ENCODE peak calls at places on chromosomes 7 and 10, in six cellular contexts. N is Caco-2, K is GM10248, T is fibroblast of pulmonary artery, Y is endothelial cell, O is lower lobe of right lung. D is an unnamed sample.

GRCh38 chr10:20146004-20146403 is 329.8 kb downstream of the PLXDC2 start:
- DNase-seq in N (no peak), K (no peak), T (no peak), Y (no peak), O (no peak), D (no peak)

GRCh38 chr7:47283497-47284131 is 298.3 kb downstream of the TNS3 start:
- DNase-seq in N (peak), K (no peak), T (no peak), Y (no peak), O (no peak), D (no peak)

GRCh38 chr10:78199019-78199418 is 165.4 kb downstream of the RPS24 start:
- DNase-seq in N (no peak), K (no peak), T (no peak), Y (no peak), O (no peak), D (no peak)

GRCh38 chr10:33214174-33214573 is 120.3 kb downstream of the NRP1 start:
- DNase-seq in N (no peak), K (no peak), T (no peak), Y (no peak), O (no peak), D (no peak)

GRCh38 chr7:27188666-27189559 is 3.9 kb upstream of the HOXA11 start:
- DNase-seq in N (no peak), K (no peak), T (peak), Y (no peak), O (no peak), D (no peak)

GRCh38 chr7:12524794-12525386 is 45.6 kb upstream of the SCIN start:
- DNase-seq in N (peak), K (peak), T (peak), Y (no peak), O (no peak), D (peak)

GRCh38 chr10:121108051-121108450 is 256.9 kb downstream of the WDR11 start:
- DNase-seq in N (no peak), K (no peak), T (no peak), Y (no peak), O (no peak), D (no peak)

GRCh38 chr10:95211606-95212279 is 17.7 kb downstream of the ACSM6 start:
- DNase-seq in N (no peak), K (no peak), T (no peak), Y (no peak), O (no peak), D (peak)

GRCh38 chr7:44396498-44396897 is 71.1 kb upstream of the CAMK2B start:
- DNase-seq in N (no peak), K (no peak), T (no peak), Y (no peak), O (no peak), D (no peak)

GRCh38 chr7:114048386-114049235 is 129.8 kb upstream of the PPP1R3A start:
- DNase-seq in N (no peak), K (no peak), T (peak), Y (no peak), O (no peak), D (peak)

GRCh38 chr10:127896590-127896989 is 3.8 kb upstream of the CLRN3 start:
- DNase-seq in N (no peak), K (no peak), T (no peak), Y (no peak), O (no peak), D (no peak)

GRCh38 chr7:134954197-134955082 is 31.9 kb upstream of the AGBL3 start:
- DNase-seq in N (no peak), K (peak), T (peak), Y (no peak), O (no peak), D (peak)

GRCh38 chr10:99682752-99683151 is 23.4 kb downstream of the ENTPD7 start:
- DNase-seq in N (peak), K (no peak), T (peak), Y (no peak), O (no peak), D (no peak)

GRCh38 chr7:67723591-67723990 is 727.0 kb downstream of the TYW1 start:
- DNase-seq in N (no peak), K (no peak), T (no peak), Y (no peak), O (no peak), D (no peak)

GRCh38 chr7:116441534-116441933 is 58.0 kb upstream of the CAV2 start:
- DNase-seq in N (no peak), K (no peak), T (peak), Y (no peak), O (no peak), D (peak)

GRCh38 chr10:68135922-68136718 is 26.8 kb downstream of the MYPN start:
- DNase-seq in N (no peak), K (no peak), T (peak), Y (no peak), O (no peak), D (peak)

GRCh38 chr10:98778277-98778759 is 331.6 kb upstream of the HPS1 start:
- DNase-seq in N (no peak), K (no peak), T (no peak), Y (no peak), O (no peak), D (no peak)

GRCh38 chr10:99236627-99237309 is 1.1 kb upstream of the HPSE2 start:
- DNase-seq in N (no peak), K (no peak), T (no peak), Y (peak), O (no peak), D (no peak)

GRCh38 chr10:8581521-8582225 is 527.2 kb downstream of the GATA3 start:
- DNase-seq in N (peak), K (no peak), T (no peak), Y (no peak), O (no peak), D (no peak)

GRCh38 chr10:46999217-46999616 is 88.0 kb downstream of the PTPN20 start:
- DNase-seq in N (no peak), K (no peak), T (no peak), Y (no peak), O (no peak), D (no peak)

GRCh38 chr7:45026984-45027773 is 27.2 kb downstream of the CCM2 start:
- DNase-seq in N (no peak), K (peak), T (peak), Y (no peak), O (no peak), D (peak)

GRCh38 chr7:121755286-121755685 is 117.7 kb upstream of the PTPRZ1 start:
- DNase-seq in N (no peak), K (no peak), T (peak), Y (no peak), O (no peak), D (no peak)

GRCh38 chr10:6151087-6151977 is 51.4 kb upstream of the PFKFB3 start:
- DNase-seq in N (peak), K (peak), T (peak), Y (peak), O (peak), D (peak)

GRCh38 chr10:71338728-71339495 is 19.9 kb downstream of the SLC29A3 start:
- DNase-seq in N (peak), K (no peak), T (no peak), Y (no peak), O (no peak), D (no peak)

GRCh38 chr7:1569833-1570632 is at the start of gene PSMG3:
- DNase-seq in N (peak), K (peak), T (peak), Y (peak), O (peak), D (peak)

GRCh38 chr10:124221356-124222297 is 128.2 kb upstream of the CHST15 start:
- DNase-seq in N (no peak), K (peak), T (peak), Y (no peak), O (no peak), D (no peak)

GRCh38 chr10:1643161-1643910 is 94.0 kb downstream of the ADARB2 start:
- DNase-seq in N (peak), K (peak), T (no peak), Y (peak), O (no peak), D (no peak)

GRCh38 chr7:100372256-100372655 is 1.0 kb upstream of the PILRA start:
- DNase-seq in N (no peak), K (no peak), T (peak), Y (no peak), O (peak), D (peak)

GRCh38 chr7:101315336-101315735 is 6.3 kb downstream of the IFT22 start:
- DNase-seq in N (peak), K (peak), T (peak), Y (peak), O (no peak), D (peak)

GRCh38 chr7:20085086-20085485 is 132.1 kb downstream of the MACC1 start:
- DNase-seq in N (no peak), K (no peak), T (peak), Y (no peak), O (no peak), D (peak)

GRCh38 chr7:20083781-20084180 is 133.4 kb downstream of the MACC1 start:
- DNase-seq in N (peak), K (no peak), T (peak), Y (no peak), O (no peak), D (peak)

DNA sequence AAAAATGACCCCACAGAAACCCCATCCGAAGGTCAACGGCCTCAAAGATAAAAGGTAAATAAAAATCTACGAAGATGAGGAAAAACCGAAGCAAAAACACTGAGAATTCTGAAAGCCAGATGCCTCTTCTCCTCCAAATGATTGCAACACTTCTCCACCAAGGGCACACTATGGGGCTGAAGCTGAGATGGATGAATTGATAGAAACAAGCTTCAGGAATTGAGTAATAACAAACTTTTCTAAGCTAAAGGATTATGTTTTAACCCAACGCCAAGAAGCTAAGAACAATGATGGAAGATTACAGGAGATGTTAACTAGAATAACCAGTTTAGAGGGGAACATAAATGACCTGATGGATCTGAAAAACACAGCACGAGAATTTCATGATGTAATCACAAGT is 127.8 kb downstream of the MACC1 start:
- DNase-seq in N (no peak), K (no peak), T (no peak), Y (no peak), O (no peak), D (peak)
- TF ChIP-seq CTCF in N (no peak), K (no peak), T (no peak), Y (no peak), O (no peak), D (no peak)

GRCh38 chr7:72016574-72016973 is 395.6 kb downstream of the CALN1 start:
- DNase-seq in N (no peak), K (no peak), T (no peak), Y (no peak), O (no peak), D (no peak)

GRCh38 chr7:72015106-72015505 is 397.0 kb downstream of the CALN1 start:
- DNase-seq in N (no peak), K (no peak), T (no peak), Y (no peak), O (no peak), D (no peak)

GRCh38 chr7:72020301-72020700 is 391.8 kb downstream of the CALN1 start:
- DNase-seq in N (no peak), K (no peak), T (no peak), Y (no peak), O (no peak), D (no peak)

GRCh38 chr7:72019436-72019835 is 392.7 kb downstream of the CALN1 start:
- DNase-seq in N (no peak), K (no peak), T (no peak), Y (no peak), O (no peak), D (no peak)

DNA sequence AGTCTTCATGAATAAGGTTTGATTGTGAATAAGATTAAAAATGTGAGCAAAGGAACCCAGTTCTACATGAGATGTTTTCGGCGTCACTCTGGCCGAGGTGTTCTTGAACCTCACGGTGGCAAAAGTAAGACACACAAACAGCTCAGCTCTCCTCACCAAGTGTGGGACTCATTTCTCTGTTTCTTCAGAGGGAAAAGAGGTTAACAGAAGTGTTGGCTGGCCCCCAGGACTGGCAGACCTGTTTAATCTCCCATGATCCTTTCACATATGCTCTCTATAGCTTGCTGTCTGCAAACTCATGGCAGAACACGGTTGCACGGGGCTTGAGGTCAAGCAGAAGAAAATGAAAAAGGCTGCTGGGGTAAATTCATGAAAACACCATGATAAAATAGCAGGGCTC is 394.4 kb downstream of the CALN1 start:
- DNase-seq in N (no peak), K (no peak), T (no peak), Y (no peak), O (no peak), D (no peak)
- TF ChIP-seq CTCF in N (no peak), K (no peak), T (no peak), Y (no peak), O (no peak), D (no peak)

GRCh38 chr10:111347386-111348005 is 270.7 kb downstream of the ADRA2A start:
- DNase-seq in N (no peak), K (no peak), T (no peak), Y (peak), O (no peak), D (no peak)

GRCh38 chr10:111348049-111348448 is 271.2 kb downstream of the ADRA2A start:
- DNase-seq in N (no peak), K (no peak), T (no peak), Y (no peak), O (no peak), D (no peak)

DNA sequence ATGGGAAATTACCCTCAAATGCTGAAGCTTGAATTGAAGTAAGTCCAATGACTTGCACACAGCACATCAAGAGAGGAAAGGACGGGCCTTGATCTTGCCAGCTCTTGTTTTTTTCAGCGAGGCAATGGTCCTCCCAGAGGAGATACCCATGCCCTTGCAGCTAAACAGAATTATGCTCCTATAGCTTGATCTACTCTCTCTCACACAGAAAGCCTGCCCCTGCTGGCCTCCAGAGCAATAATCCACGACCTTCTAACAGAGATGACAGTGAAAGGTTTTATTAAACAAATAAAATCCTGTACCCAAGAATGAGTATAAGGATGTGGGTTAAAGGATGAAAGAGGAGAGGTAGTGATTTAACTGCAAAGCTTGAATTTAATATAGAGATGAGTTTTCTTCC is 268.0 kb downstream of the ADRA2A start:
- DNase-seq in N (no peak), K (no peak), T (no peak), Y (no peak), O (no peak), D (peak)
- TF ChIP-seq CTCF in N (peak), K (peak), T (no peak), Y (peak), O (peak), D (peak)

GRCh38 chr7:76512941-76513816 is 2.8 kb downstream of the UPK3B start:
- DNase-seq in N (peak), K (no peak), T (peak), Y (peak), O (no peak), D (no peak)
- TF ChIP-seq CTCF in N (peak), K (no peak), T (peak), Y (peak), O (no peak), D (peak)

GRCh38 chr10:131310904-131311660 is 439 bp downstream of the TCERG1L start:
- DNase-seq in N (no peak), K (no peak), T (no peak), Y (no peak), O (peak), D (no peak)

GRCh38 chr10:131311661-131312260 is at the start of gene TCERG1L:
- DNase-seq in N (no peak), K (no peak), T (no peak), Y (no peak), O (peak), D (no peak)

GRCh38 chr10:131313377-131313776 is 1.9 kb upstream of the TCERG1L start:
- DNase-seq in N (no peak), K (no peak), T (no peak), Y (no peak), O (no peak), D (no peak)

GRCh38 chr10:131312261-131312801 is 810 bp upstream of the TCERG1L start:
- DNase-seq in N (no peak), K (no peak), T (no peak), Y (no peak), O (no peak), D (no peak)

GRCh38 chr10:131310054-131310903 is 1.2 kb downstream of the TCERG1L start:
- DNase-seq in N (no peak), K (no peak), T (no peak), Y (no peak), O (no peak), D (no peak)
- TF ChIP-seq CTCF in N (no peak), K (no peak), T (peak), Y (peak), O (no peak), D (no peak)

DNA sequence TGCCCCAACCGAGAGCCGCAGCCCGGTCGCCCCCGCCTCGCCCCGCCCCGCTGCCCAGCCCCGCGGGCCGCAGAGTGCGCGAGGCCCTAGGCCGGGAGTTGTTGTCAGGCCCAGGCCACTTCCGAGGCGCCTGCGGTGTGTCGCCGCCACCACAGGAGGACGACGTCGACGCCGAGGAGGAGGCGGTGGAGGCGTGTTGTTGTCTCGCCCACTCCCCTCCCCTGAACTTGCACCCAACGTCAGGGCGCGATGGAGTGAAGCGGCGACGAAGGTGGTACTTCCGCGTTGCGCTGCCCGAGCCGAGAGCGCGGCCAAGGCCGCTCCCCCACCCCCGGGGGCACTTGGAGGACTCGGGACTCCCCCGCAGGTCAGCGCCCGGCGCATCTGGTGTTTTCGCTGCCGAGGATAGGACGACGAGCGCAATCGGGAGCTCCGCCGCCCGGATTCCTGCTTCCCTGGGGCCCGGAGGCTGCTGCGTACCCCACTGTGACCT is at the start of gene CDK13:
- DNase-seq in N (peak), K (peak), T (peak), Y (peak), O (peak), D (peak)
- TF ChIP-seq CTCF in N (no peak), K (no peak), T (no peak), Y (no peak), O (peak), D (no peak)